ENCODE peak calls at places on chromosomes 3 and 15, in four cellular contexts. U is pancreas, A is body of pancreas, L is upper lobe of right lung. Z is an unnamed sample. For H3K4me1 and H3K9me3, the result is how much of the 10 kb centered on the place peaks cover.

GRCh38 chr3:13139471-13140065 is 66.3 kb upstream of the IQSEC1 start:
- DNase-seq in U (peak), A (peak), L (peak), Z (no peak)

GRCh38 chr15:88586401-88587162 is 34.6 kb upstream of the AEN start:
- DNase-seq in U (no peak), A (no peak), L (no peak), Z (no peak)

GRCh38 chr3:152235709-152236298 is 32.9 kb upstream of the MBNL1 start:
- DNase-seq in U (no peak), A (no peak), L (no peak), Z (no peak)

GRCh38 chr15:33440911-33441310 is 130.1 kb downstream of the RYR3 start:
- DNase-seq in U (no peak), A (no peak), L (no peak), Z (no peak)

GRCh38 chr3:53705774-53706173 is 140.4 kb downstream of the CHDH start:
- DNase-seq in U (no peak), A (no peak), L (no peak), Z (peak)

GRCh38 chr3:119257654-119258410 is 17.2 kb upstream of the B4GALT4 start:
- DNase-seq in U (no peak), A (no peak), L (no peak), Z (peak)

GRCh38 chr3:57130426-57131209 is 34.5 kb downstream of the IL17RD start:
- DNase-seq in U (no peak), A (peak), L (no peak), Z (no peak)

GRCh38 chr3:22012471-22012870 is 261.5 kb upstream of the ZNF385D start:
- DNase-seq in U (no peak), A (no peak), L (no peak), Z (no peak)

GRCh38 chr15:63528138-63528659 is 23.8 kb downstream of the USP3 start:
- DNase-seq in U (no peak), A (no peak), L (no peak), Z (no peak)

GRCh38 chr3:170429050-170429449 is 10.4 kb downstream of the CLDN11 start:
- DNase-seq in U (no peak), A (no peak), L (no peak), Z (no peak)

GRCh38 chr3:144433006-144433405 is 461.4 kb downstream of the DIPK2A start:
- DNase-seq in U (no peak), A (no peak), L (no peak), Z (no peak)

GRCh38 chr3:152556731-152557254 is 278.1 kb upstream of the P2RY1 start:
- DNase-seq in U (no peak), A (no peak), L (no peak), Z (no peak)

GRCh38 chr15:87863152-87863551 is 393.4 kb downstream of the NTRK3 start:
- DNase-seq in U (no peak), A (no peak), L (no peak), Z (no peak)

GRCh38 chr15:95684693-95685115 is 645.8 kb upstream of the NR2F2 start:
- DNase-seq in U (no peak), A (no peak), L (no peak), Z (no peak)

GRCh38 chr15:93800805-93801204 is 430.6 kb upstream of the MCTP2 start:
- DNase-seq in U (no peak), A (no peak), L (no peak), Z (no peak)

GRCh38 chr3:148366743-148367410 is 330.8 kb upstream of the AGTR1 start:
- DNase-seq in U (no peak), A (no peak), L (no peak), Z (no peak)
- TF ChIP-seq CTCF in U (no peak), A (no peak), L (no peak), Z (no peak)

GRCh38 chr3:194082596-194083220 is 53.2 kb upstream of the HES1 start:
- DNase-seq in U (no peak), A (no peak), L (no peak), Z (no peak)
- H3K4me1 ChIP-seq in U (under half), A (under half), L (under half), Z (under half)

DNA sequence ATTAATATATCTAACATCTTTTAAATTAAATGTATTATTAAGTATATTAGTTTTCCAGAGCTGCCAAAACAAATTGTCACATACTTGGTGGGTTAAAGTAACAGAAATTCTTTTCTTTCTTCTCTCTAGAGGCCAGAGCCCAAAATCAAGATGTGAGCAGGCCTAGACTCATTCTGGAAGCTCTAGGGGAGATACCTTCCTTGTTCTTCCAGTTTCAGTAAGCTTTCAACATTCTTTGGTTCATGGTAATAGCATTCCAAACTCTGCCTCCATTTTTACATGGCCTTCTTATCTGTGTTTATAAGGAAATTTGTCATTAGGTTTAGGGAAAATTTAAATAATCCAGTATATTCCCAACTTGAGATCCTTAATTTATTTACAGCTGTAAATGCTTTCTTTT is 1054.6 kb upstream of the GBE1 start:
- DNase-seq in U (no peak), A (no peak), L (no peak), Z (no peak)
- H3K9me3 ChIP-seq in U (under half), A (under half), L (under half), Z (under half)

GRCh38 chr3:154852515-154852914 is 227.6 kb upstream of the MME start:
- DNase-seq in U (no peak), A (no peak), L (no peak), Z (no peak)

GRCh38 chr3:154851644-154852043 is 228.5 kb upstream of the MME start:
- DNase-seq in U (no peak), A (no peak), L (no peak), Z (no peak)

GRCh38 chr3:154849408-154849807 is 230.7 kb upstream of the MME start:
- DNase-seq in U (no peak), A (no peak), L (no peak), Z (no peak)

GRCh38 chr3:154850921-154851320 is 229.2 kb upstream of the MME start:
- DNase-seq in U (no peak), A (no peak), L (no peak), Z (no peak)
- TF ChIP-seq CTCF in U (no peak), A (no peak), L (no peak), Z (no peak)

GRCh38 chr15:99322643-99323405 is 71.5 kb downstream of the LRRC28 start:
- DNase-seq in U (no peak), A (no peak), L (no peak), Z (no peak)

GRCh38 chr15:99324700-99325099 is 73.4 kb downstream of the LRRC28 start:
- DNase-seq in U (no peak), A (no peak), L (no peak), Z (no peak)

GRCh38 chr15:99328673-99329072 is 77.4 kb downstream of the LRRC28 start:
- DNase-seq in U (no peak), A (no peak), L (no peak), Z (no peak)

GRCh38 chr15:99324082-99324620 is 72.9 kb downstream of the LRRC28 start:
- DNase-seq in U (no peak), A (no peak), L (no peak), Z (no peak)

DNA sequence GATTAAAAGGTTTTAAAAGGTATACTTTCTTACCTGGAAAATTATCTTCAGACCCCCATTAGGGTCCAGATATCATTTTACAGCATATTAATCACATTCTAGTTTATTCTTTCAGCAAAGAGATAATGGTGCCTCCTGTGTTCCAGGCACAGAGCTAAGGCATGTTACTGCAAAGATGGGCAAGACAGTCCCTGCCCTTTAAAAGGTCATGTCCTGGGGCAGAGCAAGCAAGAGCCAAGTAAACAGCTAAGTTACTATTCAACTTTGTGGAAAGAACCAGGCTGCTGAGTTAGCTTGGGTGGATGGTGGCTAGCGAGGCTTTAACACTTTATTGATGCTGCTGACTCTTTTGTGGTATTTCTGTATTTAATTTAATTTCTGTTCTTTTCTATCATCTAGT is 75.0 kb downstream of the LRRC28 start:
- DNase-seq in U (no peak), A (no peak), L (no peak), Z (no peak)
- H3K4me1 ChIP-seq in U (under half), A (under half), L (under half), Z (under half)